ENCODE peak calls at places on chromosomes 7 and 10, in five cellular contexts. One of them, this sample, is unnamed. For H3K4me1, the result is how much of the 10 kb centered on the place peaks cover.

GRCh38 chr10:10684972-10685371 is 332.7 kb upstream of the CELF2 start:
- DNase-seq in CD8-positive, alpha-beta memory T cell: no peak
- DNase-seq in testis: no peak
- DNase-seq in NT2/D1: no peak
- DNase-seq in gastrocnemius medialis: no peak
- DNase-seq in this sample: no peak

GRCh38 chr7:12715372-12716133 is 28.1 kb downstream of the ARL4A start:
- DNase-seq in gastrocnemius medialis: peak
- DNase-seq in testis: peak
- DNase-seq in CD8-positive, alpha-beta memory T cell: no peak
- DNase-seq in NT2/D1: peak
- DNase-seq in this sample: peak

GRCh38 chr10:3784510-3785250 is at the start of gene KLF6:
- DNase-seq in gastrocnemius medialis: no peak
- DNase-seq in NT2/D1: no peak
- DNase-seq in testis: no peak
- DNase-seq in CD8-positive, alpha-beta memory T cell: peak
- DNase-seq in this sample: peak

GRCh38 chr10:29412452-29413004 is 123.7 kb downstream of the LYZL1 start:
- DNase-seq in gastrocnemius medialis: no peak
- DNase-seq in NT2/D1: no peak
- DNase-seq in testis: no peak
- DNase-seq in CD8-positive, alpha-beta memory T cell: no peak
- DNase-seq in this sample: no peak

GRCh38 chr7:88758355-88759215 is 915 bp upstream of the ZNF804B start:
- DNase-seq in testis: peak
- DNase-seq in gastrocnemius medialis: no peak
- DNase-seq in CD8-positive, alpha-beta memory T cell: no peak
- DNase-seq in NT2/D1: peak
- DNase-seq in this sample: peak

GRCh38 chr7:18698258-18698734 is 202.7 kb downstream of the HDAC9 start:
- DNase-seq in gastrocnemius medialis: no peak
- DNase-seq in testis: no peak
- DNase-seq in CD8-positive, alpha-beta memory T cell: no peak
- DNase-seq in NT2/D1: no peak
- DNase-seq in this sample: no peak

GRCh38 chr7:118877187-118877586 is 652.7 kb downstream of the ANKRD7 start:
- DNase-seq in testis: no peak
- DNase-seq in CD8-positive, alpha-beta memory T cell: no peak
- DNase-seq in NT2/D1: no peak
- DNase-seq in gastrocnemius medialis: no peak
- DNase-seq in this sample: no peak

GRCh38 chr10:116005301-116005700 is 267.7 kb downstream of the GFRA1 start:
- DNase-seq in gastrocnemius medialis: no peak
- DNase-seq in NT2/D1: no peak
- DNase-seq in testis: no peak
- DNase-seq in CD8-positive, alpha-beta memory T cell: no peak
- DNase-seq in this sample: no peak

GRCh38 chr10:4431114-4431862 is 394.7 kb upstream of the AKR1E2 start:
- DNase-seq in CD8-positive, alpha-beta memory T cell: no peak
- DNase-seq in NT2/D1: no peak
- DNase-seq in testis: no peak
- DNase-seq in gastrocnemius medialis: no peak
- DNase-seq in this sample: peak

GRCh38 chr10:47063858-47064257 is 152.6 kb downstream of the PTPN20 start:
- DNase-seq in testis: no peak
- DNase-seq in CD8-positive, alpha-beta memory T cell: no peak
- DNase-seq in NT2/D1: no peak
- DNase-seq in gastrocnemius medialis: peak
- DNase-seq in this sample: no peak

GRCh38 chr10:132987671-132988571 is 45.6 kb upstream of the CFAP46 start:
- DNase-seq in NT2/D1: no peak
- DNase-seq in testis: no peak
- DNase-seq in CD8-positive, alpha-beta memory T cell: no peak
- DNase-seq in gastrocnemius medialis: no peak
- DNase-seq in this sample: no peak

GRCh38 chr10:126204320-126204719 is 184.0 kb downstream of the ADAM12 start:
- DNase-seq in CD8-positive, alpha-beta memory T cell: no peak
- DNase-seq in gastrocnemius medialis: no peak
- DNase-seq in testis: no peak
- DNase-seq in NT2/D1: no peak
- DNase-seq in this sample: no peak

GRCh38 chr7:1670894-1671875 is 1.1 kb downstream of the ELFN1 start:
- DNase-seq in testis: no peak
- DNase-seq in gastrocnemius medialis: no peak
- DNase-seq in CD8-positive, alpha-beta memory T cell: no peak
- DNase-seq in NT2/D1: no peak
- DNase-seq in this sample: no peak
- H3K4me1 ChIP-seq in testis: under half
- H3K4me1 ChIP-seq in gastrocnemius medialis: under half
- H3K4me1 ChIP-seq in CD8-positive, alpha-beta memory T cell: under half
- H3K4me1 ChIP-seq in NT2/D1: under half
- H3K4me1 ChIP-seq in this sample: under half

DNA sequence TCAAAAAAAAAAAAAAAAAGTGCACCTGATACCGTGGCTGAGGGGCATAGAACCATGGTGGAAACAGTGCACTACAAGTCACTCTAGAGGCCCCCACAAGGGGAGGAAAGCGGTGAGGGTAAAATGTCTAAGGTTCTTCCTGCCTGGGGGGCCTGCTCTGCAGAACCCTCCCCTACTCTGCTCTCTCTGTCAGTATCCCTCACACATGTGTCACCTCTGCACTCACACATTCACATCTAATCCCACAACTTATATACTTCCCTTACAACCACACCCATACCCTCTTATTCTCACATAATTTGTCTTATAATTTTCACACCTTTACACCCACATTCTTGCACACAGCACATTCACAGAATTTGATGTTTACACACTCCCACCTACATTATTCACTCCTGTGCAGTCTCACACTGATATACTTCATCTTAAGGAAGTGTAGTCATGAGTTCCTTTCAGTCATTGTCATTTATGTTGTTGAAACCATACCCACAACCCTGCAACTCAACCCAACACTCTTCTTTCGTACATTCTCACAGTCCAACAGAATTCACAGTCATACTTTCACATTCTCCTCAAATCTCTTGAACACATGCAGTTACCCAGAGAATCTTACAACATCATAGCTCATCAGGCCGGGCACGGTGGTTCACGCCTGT is 68.0 kb upstream of the PAX2 start:
- DNase-seq in NT2/D1: no peak
- DNase-seq in gastrocnemius medialis: no peak
- DNase-seq in testis: no peak
- DNase-seq in CD8-positive, alpha-beta memory T cell: no peak
- DNase-seq in this sample: no peak
- H3K4me1 ChIP-seq in NT2/D1: under half
- H3K4me1 ChIP-seq in gastrocnemius medialis: under half
- H3K4me1 ChIP-seq in testis: under half
- H3K4me1 ChIP-seq in CD8-positive, alpha-beta memory T cell: under half
- H3K4me1 ChIP-seq in this sample: under half

GRCh38 chr10:62082270-62082669 is 180.8 kb downstream of the ARID5B start:
- DNase-seq in testis: no peak
- DNase-seq in CD8-positive, alpha-beta memory T cell: no peak
- DNase-seq in NT2/D1: no peak
- DNase-seq in gastrocnemius medialis: no peak
- DNase-seq in this sample: no peak

GRCh38 chr10:62082729-62083412 is 181.4 kb downstream of the ARID5B start:
- DNase-seq in testis: no peak
- DNase-seq in gastrocnemius medialis: no peak
- DNase-seq in CD8-positive, alpha-beta memory T cell: no peak
- DNase-seq in NT2/D1: no peak
- DNase-seq in this sample: no peak

GRCh38 chr10:62081322-62081945 is 179.9 kb downstream of the ARID5B start:
- DNase-seq in gastrocnemius medialis: no peak
- DNase-seq in testis: no peak
- DNase-seq in CD8-positive, alpha-beta memory T cell: no peak
- DNase-seq in NT2/D1: no peak
- DNase-seq in this sample: no peak

GRCh38 chr10:62079885-62080559 is 178.5 kb downstream of the ARID5B start:
- DNase-seq in NT2/D1: no peak
- DNase-seq in testis: no peak
- DNase-seq in gastrocnemius medialis: no peak
- DNase-seq in CD8-positive, alpha-beta memory T cell: no peak
- DNase-seq in this sample: no peak

GRCh38 chr10:62080905-62081304 is 179.4 kb downstream of the ARID5B start:
- DNase-seq in CD8-positive, alpha-beta memory T cell: no peak
- DNase-seq in testis: no peak
- DNase-seq in NT2/D1: no peak
- DNase-seq in gastrocnemius medialis: no peak
- DNase-seq in this sample: no peak
- H3K4me1 ChIP-seq in CD8-positive, alpha-beta memory T cell: under half
- H3K4me1 ChIP-seq in testis: half or more
- H3K4me1 ChIP-seq in NT2/D1: under half
- H3K4me1 ChIP-seq in gastrocnemius medialis: half or more
- H3K4me1 ChIP-seq in this sample: half or more

GRCh38 chr7:121798896-121799295 is 74.1 kb upstream of the PTPRZ1 start:
- DNase-seq in gastrocnemius medialis: no peak
- DNase-seq in NT2/D1: peak
- DNase-seq in CD8-positive, alpha-beta memory T cell: no peak
- DNase-seq in testis: no peak
- DNase-seq in this sample: no peak

GRCh38 chr7:121795736-121796135 is 77.2 kb upstream of the PTPRZ1 start:
- DNase-seq in NT2/D1: no peak
- DNase-seq in testis: no peak
- DNase-seq in CD8-positive, alpha-beta memory T cell: no peak
- DNase-seq in gastrocnemius medialis: no peak
- DNase-seq in this sample: no peak

GRCh38 chr7:121800916-121801675 is 71.9 kb upstream of the PTPRZ1 start:
- DNase-seq in testis: no peak
- DNase-seq in CD8-positive, alpha-beta memory T cell: no peak
- DNase-seq in gastrocnemius medialis: no peak
- DNase-seq in NT2/D1: no peak
- DNase-seq in this sample: no peak

GRCh38 chr7:121797283-121798037 is 75.5 kb upstream of the PTPRZ1 start:
- DNase-seq in testis: no peak
- DNase-seq in NT2/D1: no peak
- DNase-seq in CD8-positive, alpha-beta memory T cell: no peak
- DNase-seq in gastrocnemius medialis: no peak
- DNase-seq in this sample: no peak

DNA sequence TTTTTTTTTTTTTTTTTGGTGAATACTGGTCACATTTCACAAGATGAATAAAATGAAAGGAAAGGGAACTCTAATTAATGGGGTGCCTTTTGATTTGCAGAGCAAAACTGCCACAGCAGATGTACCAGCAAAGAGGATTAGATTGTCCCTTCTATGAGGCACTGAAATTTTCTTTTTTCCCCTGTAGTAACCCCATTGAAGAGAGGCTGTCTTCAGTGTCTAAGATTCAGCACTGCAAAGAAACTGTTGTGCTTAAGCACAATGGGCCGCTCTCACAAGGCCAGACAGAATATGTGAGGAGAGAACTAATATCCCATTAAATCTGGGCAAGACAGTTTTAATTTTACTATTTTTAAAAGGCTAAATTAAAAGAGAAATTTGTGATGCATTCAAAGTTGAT is 74.9 kb upstream of the PTPRZ1 start:
- DNase-seq in NT2/D1: no peak
- DNase-seq in CD8-positive, alpha-beta memory T cell: no peak
- DNase-seq in gastrocnemius medialis: no peak
- DNase-seq in testis: no peak
- DNase-seq in this sample: no peak
- H3K4me1 ChIP-seq in NT2/D1: under half
- H3K4me1 ChIP-seq in CD8-positive, alpha-beta memory T cell: under half
- H3K4me1 ChIP-seq in gastrocnemius medialis: under half
- H3K4me1 ChIP-seq in testis: under half
- H3K4me1 ChIP-seq in this sample: under half

GRCh38 chr10:124732931-124733536 is 11.1 kb downstream of the FAM53B start:
- DNase-seq in CD8-positive, alpha-beta memory T cell: peak
- DNase-seq in gastrocnemius medialis: peak
- DNase-seq in testis: peak
- DNase-seq in NT2/D1: no peak
- DNase-seq in this sample: no peak
- H3K4me1 ChIP-seq in CD8-positive, alpha-beta memory T cell: half or more
- H3K4me1 ChIP-seq in gastrocnemius medialis: half or more
- H3K4me1 ChIP-seq in testis: half or more
- H3K4me1 ChIP-seq in NT2/D1: under half
- H3K4me1 ChIP-seq in this sample: under half

DNA sequence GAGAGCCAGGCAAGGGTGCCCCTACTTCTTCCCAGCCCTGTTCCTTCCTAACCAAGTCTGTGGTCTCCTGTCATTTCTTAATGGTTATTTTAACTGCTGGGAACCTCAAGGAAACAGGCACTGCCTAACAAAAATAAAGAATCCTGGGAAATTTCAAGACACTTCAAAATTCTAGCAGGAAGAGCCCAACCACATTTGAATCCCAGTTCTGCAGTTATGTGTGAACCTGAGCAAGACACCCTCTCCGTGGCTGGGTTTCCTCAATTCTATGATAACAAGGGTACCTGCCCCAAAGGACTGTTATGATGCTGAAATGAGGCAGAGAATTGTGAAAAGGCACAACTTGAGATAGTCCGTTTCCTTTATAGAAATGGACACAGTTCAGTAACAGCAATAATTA is 36.2 kb upstream of the DUSP5 start:
- DNase-seq in gastrocnemius medialis: no peak
- DNase-seq in testis: no peak
- DNase-seq in CD8-positive, alpha-beta memory T cell: no peak
- DNase-seq in NT2/D1: no peak
- DNase-seq in this sample: no peak
- H3K4me1 ChIP-seq in gastrocnemius medialis: under half
- H3K4me1 ChIP-seq in testis: under half
- H3K4me1 ChIP-seq in CD8-positive, alpha-beta memory T cell: under half
- H3K4me1 ChIP-seq in NT2/D1: under half
- H3K4me1 ChIP-seq in this sample: under half

This sample was measured in SJCRH30.